ENCODE peak calls at places on chromosomes 12 and 14, in seven cellular contexts. Z is astrocyte of the spinal cord, B is HepG2, L is WERI-Rb-1, X is fibroblast of lung, D is body of pancreas, Y is PC-3. C is an unnamed sample.

GRCh38 chr12:111056618-111057521 is 136.5 kb upstream of the MYL2 start:
- DNase-seq in B (no peak), Z (no peak), D (no peak), X (no peak), Y (peak; percentile 31), L (no peak), C (no peak)

GRCh38 chr12:88336071-88336768 is 194.1 kb downstream of the TMTC3 start:
- DNase-seq in Z (no peak), X (no peak), Y (no peak), B (no peak), D (no peak), L (no peak), C (no peak)

GRCh38 chr12:52054838-52055741 is 3.8 kb downstream of the NR4A1 start:
- DNase-seq in Y (no peak), L (no peak), B (no peak), X (peak; percentile 15), D (no peak), Z (no peak), C (no peak)

GRCh38 chr14:80211143-80212024 is at the start of gene DIO2:
- DNase-seq in D (peak; percentile 60), Z (no peak), X (peak; percentile 20), L (no peak), B (no peak), Y (no peak), C (no peak)

GRCh38 chr12:43306066-43306465 is 245.9 kb downstream of the ADAMTS20 start:
- DNase-seq in D (peak; percentile 8), Z (peak; percentile 95), B (no peak), Y (peak; percentile 89), X (peak; percentile 87), L (no peak), C (no peak)

GRCh38 chr14:72608391-72609204 is 285.3 kb downstream of the DPF3 start:
- DNase-seq in X (peak; percentile 91), B (no peak), D (no peak), Y (peak; percentile 95), Z (peak; percentile 95), L (no peak), C (peak; percentile 27)

GRCh38 chr12:43337571-43338497 is 214.2 kb downstream of the ADAMTS20 start:
- DNase-seq in L (no peak), D (no peak), Z (peak; percentile 18), Y (peak; percentile 81), B (no peak), X (no peak), C (no peak)

GRCh38 chr14:71321556-71322315 is 414.5 kb downstream of the PCNX1 start:
- DNase-seq in Y (peak; percentile 94), D (peak; percentile 18), X (peak; percentile 45), B (peak; percentile 72), L (peak; percentile 11), Z (peak; percentile 69), C (no peak)

GRCh38 chr12:93031028-93031427 is 101.9 kb upstream of the EEA1 start:
- DNase-seq in D (no peak), X (no peak), L (no peak), Z (no peak), B (no peak), Y (no peak), C (no peak)

GRCh38 chr12:90987101-90987500 is 17.7 kb downstream of the EPYC start:
- DNase-seq in L (no peak), D (no peak), Z (no peak), X (no peak), Y (peak; percentile 34), B (no peak), C (no peak)

GRCh38 chr12:22169281-22169824 is 123.3 kb downstream of the CMAS start:
- DNase-seq in Y (no peak), B (no peak), L (no peak), Z (no peak), D (no peak), X (no peak), C (no peak)

GRCh38 chr14:25140423-25140822 is 90.5 kb upstream of the STXBP6 start:
- DNase-seq in Z (no peak), X (peak; percentile 45), L (no peak), Y (no peak), B (no peak), D (no peak), C (no peak)

GRCh38 chr12:60101715-60102114 is 505.9 kb downstream of the SLC16A7 start:
- DNase-seq in Z (peak; percentile 32), L (no peak), X (no peak), D (no peak), Y (peak; percentile 76), B (no peak), C (no peak)

GRCh38 chr12:106982229-106982628 is 4.7 kb downstream of the MTERF2 start:
- DNase-seq in Z (no peak), X (no peak), B (no peak), Y (no peak), D (no peak), L (no peak), C (no peak)

GRCh38 chr12:30613119-30613830 is 82.4 kb downstream of the IPO8 start:
- DNase-seq in D (peak; percentile 17), Y (no peak), X (peak; percentile 76), Z (peak; percentile 30), L (no peak), B (peak; percentile 71), C (no peak)

GRCh38 chr14:55129428-55130193 is 559 bp downstream of the LGALS3 start:
- DNase-seq in X (peak; percentile 59), Z (peak; percentile 77), Y (peak; percentile 84), B (peak; percentile 29), L (peak; percentile 45), D (peak; percentile 70), C (peak; percentile 72)

GRCh38 chr12:112488257-112488926 is 69.6 kb downstream of the PTPN11 start:
- DNase-seq in D (no peak), L (no peak), X (no peak), Y (no peak), Z (no peak), B (no peak), C (no peak)

GRCh38 chr14:65840118-65840751 is 427.7 kb downstream of the FUT8 start:
- DNase-seq in D (peak; percentile 29), Y (no peak), X (no peak), B (no peak), L (no peak), Z (no peak), C (no peak)

GRCh38 chr14:89621009-89621421 is 204.0 kb upstream of the FOXN3 start:
- DNase-seq in Y (no peak), Z (no peak), L (no peak), D (peak; percentile 57), X (no peak), B (no peak), C (no peak)

GRCh38 chr14:57974896-57975295 is 109.0 kb upstream of the SLC35F4 start:
- DNase-seq in Z (no peak), Y (no peak), L (no peak), D (no peak), X (no peak), B (no peak), C (no peak)

GRCh38 chr14:104134061-104134965 is 4.1 kb upstream of the KIF26A start:
- DNase-seq in Z (no peak), Y (no peak), L (peak; percentile 18), B (no peak), D (peak; percentile 5), X (no peak), C (no peak)

DNA sequence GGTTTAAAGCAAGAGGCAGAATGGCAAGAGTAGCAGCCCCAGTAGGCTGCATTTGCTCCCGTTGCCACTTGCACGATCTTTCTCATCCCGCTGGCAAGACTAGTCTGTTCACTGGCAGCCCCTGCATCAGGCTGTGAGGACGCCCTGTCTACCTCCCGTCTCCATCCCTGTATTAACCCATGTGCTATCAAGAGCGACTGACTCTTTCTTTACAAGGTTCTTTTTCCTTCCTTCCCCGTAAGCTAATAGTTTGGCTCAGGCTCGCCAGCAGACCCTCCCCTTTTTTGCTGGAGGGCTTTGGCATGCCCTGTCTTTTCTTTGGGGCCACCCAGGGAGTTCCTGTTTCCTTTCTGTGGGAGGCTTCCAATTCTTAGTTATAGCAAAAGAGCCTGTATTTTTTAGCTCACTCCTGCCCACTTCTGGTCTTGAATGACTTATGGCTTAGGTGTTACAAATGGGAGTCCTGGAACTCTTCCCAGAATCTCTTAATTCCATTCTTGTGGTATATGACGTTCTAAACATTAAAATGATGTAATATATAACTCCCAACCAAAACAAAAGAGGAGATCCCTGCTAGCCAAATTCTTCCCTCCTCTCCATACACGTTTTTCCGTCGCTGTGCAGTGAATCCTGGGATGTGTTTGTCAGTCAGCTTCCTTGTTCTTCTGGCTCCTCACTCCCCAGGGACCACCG is 149.0 kb downstream of the PRKCH start:
- DNase-seq in Z (peak; percentile 97), B (no peak), Y (peak; percentile 92), D (no peak), X (peak; percentile 99), L (no peak), C (no peak)
- TF ChIP-seq CTCF in Z (peak; percentile 24), B (no peak), Y (peak; percentile 72), D (no peak), X (peak; percentile 39), L (no peak), C (peak; percentile 21)

GRCh38 chr14:94593376-94593748 is 12.1 kb downstream of the SERPINA5 start:
- DNase-seq in B (no peak), Y (no peak), L (no peak), Z (no peak), D (no peak), X (no peak), C (no peak)

GRCh38 chr14:94591073-94591472 is 9.8 kb downstream of the SERPINA5 start:
- DNase-seq in Y (no peak), X (no peak), Z (no peak), L (no peak), B (no peak), D (no peak), C (no peak)

GRCh38 chr14:94592457-94592856 is 11.2 kb downstream of the SERPINA5 start:
- DNase-seq in Z (no peak), D (no peak), L (no peak), B (no peak), Y (no peak), X (no peak), C (no peak)

GRCh38 chr14:94593749-94594431 is 12.7 kb downstream of the SERPINA5 start:
- DNase-seq in D (peak; percentile 52), L (no peak), Y (no peak), B (peak; percentile 100), X (no peak), Z (no peak), C (no peak)

GRCh38 chr14:94591871-94592270 is 10.6 kb downstream of the SERPINA5 start:
- DNase-seq in L (no peak), Z (no peak), X (no peak), B (no peak), Y (no peak), D (no peak), C (no peak)
- TF ChIP-seq CTCF in L (no peak), Z (no peak), X (no peak), B (peak; percentile 31), Y (no peak), D (no peak), C (no peak)

DNA sequence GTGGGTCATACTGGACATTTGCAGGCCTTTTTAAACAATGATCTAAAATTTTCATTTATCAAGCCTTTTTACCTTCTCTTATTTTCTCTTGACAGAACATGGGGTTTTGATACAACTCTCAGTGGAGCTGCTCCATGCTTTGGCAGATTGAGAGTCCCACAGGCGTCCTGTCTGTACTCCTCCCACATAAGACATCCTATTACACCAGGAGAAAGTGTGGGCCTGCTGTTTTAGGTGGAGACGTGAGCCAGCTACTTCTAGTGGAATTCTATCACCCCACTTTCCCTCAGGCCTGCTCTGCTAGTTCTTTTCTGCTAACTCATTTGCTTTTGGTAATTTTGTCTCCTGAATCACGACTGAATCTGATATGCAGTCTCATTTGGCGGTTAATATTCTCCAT is 33.5 kb upstream of the NRXN3 start:
- DNase-seq in X (no peak), Y (no peak), L (no peak), Z (no peak), B (no peak), D (no peak), C (no peak)
- TF ChIP-seq CTCF in X (no peak), Y (no peak), L (no peak), Z (no peak), B (no peak), D (no peak), C (no peak)

GRCh38 chr14:106848330-106849121 is 1322.1 kb downstream of the TMEM121 start:
- DNase-seq in L (no peak), Y (peak; percentile 86), Z (no peak), D (peak; percentile 62), B (peak; percentile 56), X (no peak), C (no peak)
- TF ChIP-seq CTCF in L (peak; percentile 6), Y (peak; percentile 55), Z (no peak), D (peak; percentile 53), B (peak; percentile 53), X (no peak), C (no peak)

C was measured in type B pancreatic cell.